ENCODE peak calls at places on chromosomes 12 and 14, in ten cellular contexts. E, T, R, S, W, I, C, L, Z and U are unnamed samples.

GRCh38 chr12:6313326-6313940 is 3.0 kb downstream of the PLEKHG6 start:
- DNase-seq in E (peak), T (no peak), R (no peak), S (no peak), W (no peak), I (no peak), C (no peak), L (no peak), Z (no peak), U (no peak)

GRCh38 chr12:108826115-108826806 is 31.1 kb downstream of the SSH1 start:
- DNase-seq in E (peak), T (peak), R (no peak), S (peak), W (no peak), I (no peak), C (peak), L (no peak), Z (no peak), U (peak)

GRCh38 chr14:44866322-44866721 is 95.4 kb downstream of the KLHL28 start:
- DNase-seq in E (no peak), T (no peak), R (no peak), S (no peak), W (no peak), I (no peak), C (no peak), L (no peak), Z (no peak), U (no peak)

GRCh38 chr12:121595520-121595919 is 14.7 kb upstream of the KDM2B start:
- DNase-seq in E (no peak), T (no peak), R (no peak), S (no peak), W (no peak), I (no peak), C (no peak), L (no peak), Z (no peak), U (no peak)

GRCh38 chr12:53958128-53958527 is 3.4 kb downstream of the HOXC12 start:
- DNase-seq in E (no peak), T (no peak), R (no peak), S (no peak), W (no peak), I (no peak), C (no peak), L (no peak), Z (no peak), U (no peak)

GRCh38 chr14:81471062-81471461 is 62.6 kb downstream of the SEL1L start:
- DNase-seq in E (no peak), T (no peak), R (no peak), S (no peak), W (peak), I (no peak), C (no peak), L (no peak), Z (no peak), U (no peak)

GRCh38 chr14:102182901-102183619 is 43.4 kb downstream of the WDR20 start:
- DNase-seq in E (peak), T (no peak), R (no peak), S (peak), W (no peak), I (no peak), C (no peak), L (no peak), Z (no peak), U (no peak)

GRCh38 chr12:10392394-10392930 is 2.6 kb upstream of the KLRK1 start:
- DNase-seq in E (peak), T (peak), R (no peak), S (peak), W (peak), I (peak), C (peak), L (no peak), Z (peak), U (no peak)

GRCh38 chr12:15887043-15887817 is 5.0 kb downstream of the STRAP start:
- DNase-seq in E (no peak), T (no peak), R (no peak), S (no peak), W (no peak), I (no peak), C (no peak), L (no peak), Z (no peak), U (no peak)

GRCh38 chr12:102479984-102480383 is 379 bp downstream of the IGF1 start:
- DNase-seq in E (no peak), T (no peak), R (no peak), S (no peak), W (no peak), I (no peak), C (no peak), L (no peak), Z (no peak), U (no peak)